ENCODE peak calls at places on chromosomes 5 and 9, in five cellular contexts. O, J, P, Z and U are unnamed samples.

GRCh38 chr9:133153227-133154096 is 10.3 kb downstream of the GBGT1 start:
- DNase-seq in Z (no peak), J (no peak), P (no peak), O (no peak), U (no peak)

GRCh38 chr5:1001406-1002270 is 7.0 kb upstream of the NKD2 start:
- DNase-seq in P (no peak), O (no peak), Z (no peak), J (no peak), U (no peak)

GRCh38 chr9:109342878-109343277 is 22.0 kb upstream of the EPB41L4B start:
- DNase-seq in O (no peak), P (no peak), J (no peak), Z (no peak), U (no peak)

GRCh38 chr5:141686648-141687416 is 4.8 kb upstream of the ARAP3 start:
- DNase-seq in O (no peak), J (peak; percentile 13), P (no peak), Z (no peak), U (no peak)

GRCh38 chr5:147673276-147673675 is 109.3 kb downstream of the JAKMIP2 start:
- DNase-seq in P (no peak), J (no peak), Z (no peak), O (no peak), U (no peak)

GRCh38 chr9:35966433-35966832 is 8.5 kb upstream of the OR2S2 start:
- DNase-seq in J (no peak), O (no peak), P (no peak), Z (no peak), U (no peak)

GRCh38 chr9:117400131-117400530 is 14.7 kb downstream of the ASTN2 start:
- DNase-seq in J (peak; percentile 59), O (no peak), P (no peak), Z (no peak), U (no peak)

GRCh38 chr5:135028791-135029467 is 5.1 kb downstream of the PITX1 start:
- DNase-seq in O (no peak), Z (no peak), J (peak; percentile 68), P (no peak), U (no peak)

GRCh38 chr5:61464512-61464911 is 132.5 kb downstream of the ZSWIM6 start:
- DNase-seq in P (no peak), Z (no peak), J (no peak), O (no peak), U (no peak)

GRCh38 chr9:123074627-123075026 is 41.2 kb downstream of the GPR21 start:
- DNase-seq in O (no peak), Z (no peak), P (no peak), J (no peak), U (no peak)

GRCh38 chr5:11683666-11684065 is 220.6 kb downstream of the CTNND2 start:
- DNase-seq in O (no peak), P (no peak), J (no peak), Z (no peak), U (no peak)

GRCh38 chr9:23153058-23153457 is 673.0 kb downstream of the ELAVL2 start:
- DNase-seq in P (no peak), O (no peak), J (no peak), Z (no peak), U (no peak)

GRCh38 chr9:116365056-116365471 is 211.5 kb downstream of the PAPPA start:
- DNase-seq in P (peak; percentile 72), J (no peak), O (no peak), Z (peak; percentile 17), U (no peak)

GRCh38 chr5:169071-169727 is 22.1 kb upstream of the LRRC14B start:
- DNase-seq in Z (no peak), P (peak; percentile 90), J (no peak), O (no peak), U (no peak)

GRCh38 chr9:86099695-86100364 is 472 bp upstream of the GOLM1 start:
- DNase-seq in P (peak; percentile 73), O (peak; percentile 17), Z (no peak), J (peak; percentile 56), U (no peak)

GRCh38 chr5:64979518-64979917 is 210.8 kb downstream of the CWC27 start:
- DNase-seq in P (no peak), O (no peak), Z (no peak), J (no peak), U (no peak)

GRCh38 chr5:137192293-137192743 is 306.8 kb downstream of the SPOCK1 start:
- DNase-seq in J (no peak), O (no peak), Z (no peak), P (peak; percentile 69), U (no peak)

GRCh38 chr5:75630875-75631274 is 19.6 kb downstream of the ANKDD1B start:
- DNase-seq in P (no peak), J (no peak), O (no peak), Z (no peak), U (no peak)

GRCh38 chr5:79173626-79174025 is 62.0 kb downstream of the BHMT start:
- DNase-seq in O (no peak), P (no peak), J (no peak), Z (no peak), U (no peak)

GRCh38 chr9:33341182-33341581 is 50.9 kb downstream of the NFX1 start:
- DNase-seq in J (no peak), Z (no peak), P (no peak), O (no peak), U (no peak)

GRCh38 chr5:107296572-107296971 is 374.2 kb downstream of the EFNA5 start:
- DNase-seq in J (no peak), O (no peak), P (no peak), Z (no peak), U (no peak)

GRCh38 chr5:157342822-157343402 is 77.0 kb downstream of the CYFIP2 start:
- DNase-seq in O (no peak), Z (no peak), P (peak; percentile 54), J (peak; percentile 56), U (no peak)

GRCh38 chr9:99181621-99182020 is 40.1 kb downstream of the ALG2 start:
- DNase-seq in Z (no peak), J (no peak), P (peak; percentile 57), O (no peak), U (no peak)

GRCh38 chr9:98732801-98733200 is 24.1 kb upstream of the GABBR2 start:
- DNase-seq in Z (no peak), O (no peak), J (no peak), P (no peak), U (no peak)

GRCh38 chr5:132176987-132177386 is 50.7 kb downstream of the P4HA2 start:
- DNase-seq in O (no peak), Z (no peak), P (peak; percentile 34), J (no peak), U (no peak)

GRCh38 chr9:19404278-19405075 is 4.3 kb upstream of the ACER2 start:
- DNase-seq in Z (no peak), O (no peak), P (no peak), J (no peak), U (no peak)

GRCh38 chr5:141040093-141040762 is 10.9 kb upstream of the PCDHB1 start:
- DNase-seq in O (peak; percentile 74), Z (no peak), J (peak; percentile 83), P (peak; percentile 45), U (peak; percentile 26)

GRCh38 chr5:74294231-74294705 is 346.3 kb downstream of the ENC1 start:
- DNase-seq in P (peak; percentile 50), Z (no peak), O (no peak), J (no peak), U (no peak)

GRCh38 chr9:69036319-69036718 is 767 bp downstream of the FXN start:
- DNase-seq in J (peak; percentile 18), P (peak; percentile 45), O (no peak), Z (no peak), U (no peak)

GRCh38 chr5:169100735-169101075 is 200.2 kb downstream of the SLIT3 start:
- DNase-seq in O (no peak), Z (peak; percentile 51), P (peak; percentile 38), J (peak; percentile 23), U (no peak)

GRCh38 chr5:151741678-151742423 is 16.6 kb downstream of the ATOX1 start:
- DNase-seq in J (no peak), Z (no peak), P (peak; percentile 94), O (no peak), U (no peak)

GRCh38 chr5:174424219-174425053 is 299.9 kb upstream of the MSX2 start:
- DNase-seq in Z (no peak), J (no peak), O (no peak), P (no peak), U (no peak)

GRCh38 chr9:129383415-129384088 is 205.5 kb upstream of the IER5L start:
- DNase-seq in J (peak; percentile 71), Z (no peak), P (peak; percentile 66), O (peak; percentile 38), U (no peak)

GRCh38 chr5:180043381-180043780 is 28.2 kb downstream of the RNF130 start:
- DNase-seq in J (no peak), Z (no peak), P (no peak), O (no peak), U (no peak)

GRCh38 chr9:99966720-99967119 is 60.3 kb downstream of the STX17 start:
- DNase-seq in O (no peak), Z (no peak), P (peak; percentile 33), J (peak; percentile 51), U (peak; percentile 72)

DNA sequence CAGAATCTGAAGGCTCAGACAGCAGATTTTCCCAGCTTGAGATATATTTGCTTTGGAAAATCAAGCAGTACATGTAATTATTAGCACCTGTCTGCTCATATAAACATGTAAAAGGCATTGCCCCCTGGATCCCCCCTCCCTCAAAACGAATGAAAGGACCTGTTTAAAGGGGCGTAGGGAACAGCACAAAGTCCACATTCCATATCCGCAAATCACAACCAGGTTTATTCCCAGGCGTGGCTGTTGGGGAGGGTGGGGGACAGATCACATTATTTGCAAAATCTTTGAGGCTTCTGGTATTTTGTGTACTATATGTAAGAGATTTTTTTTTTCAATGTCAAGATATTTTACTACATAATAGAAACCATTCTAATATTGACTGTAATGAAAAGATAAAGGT is 8.7 kb upstream of the MRPS2 start:
- DNase-seq in J (no peak), Z (no peak), O (no peak), P (no peak), U (no peak)
- H3K4me3 ChIP-seq in J (no peak overlapping the region), Z (no peak overlapping the region), O (no peak overlapping the region), P (no peak overlapping the region), U (peak overlapping the region; percentile 22)

GRCh38 chr5:145157841-145158240 is 677.3 kb downstream of the PRELID2 start:
- DNase-seq in O (no peak), Z (peak; percentile 5), P (peak; percentile 30), J (no peak), U (no peak)

GRCh38 chr5:145162641-145163040 is 672.5 kb downstream of the PRELID2 start:
- DNase-seq in Z (no peak), J (no peak), P (no peak), O (no peak), U (peak; percentile 13)

GRCh38 chr5:145160679-145161078 is 674.5 kb downstream of the PRELID2 start:
- DNase-seq in P (no peak), Z (no peak), O (no peak), J (no peak), U (no peak)

GRCh38 chr5:145161384-145161783 is 673.8 kb downstream of the PRELID2 start:
- DNase-seq in P (no peak), Z (no peak), O (peak; percentile 51), J (peak; percentile 87), U (no peak)

GRCh38 chr5:145158654-145159199 is 676.4 kb downstream of the PRELID2 start:
- DNase-seq in Z (no peak), J (peak; percentile 44), P (peak; percentile 1), O (no peak), U (no peak)
- H3K4me3 ChIP-seq in Z (no peak overlapping the region), J (no peak overlapping the region), P (no peak overlapping the region), O (no peak overlapping the region), U (no peak overlapping the region)

GRCh38 chr9:77152289-77152688 is 25.0 kb upstream of the VPS13A start:
- DNase-seq in O (no peak), J (no peak), P (no peak), Z (no peak), U (no peak)
- H3K4me3 ChIP-seq in O (no peak overlapping the region), J (no peak overlapping the region), P (no peak overlapping the region), Z (no peak overlapping the region), U (no peak overlapping the region)

GRCh38 chr5:55600086-55600485 is 65.3 kb upstream of the PLPP1 start:
- DNase-seq in O (no peak), J (no peak), P (no peak), Z (no peak), U (no peak)
- H3K4me3 ChIP-seq in O (no peak overlapping the region), J (no peak overlapping the region), P (no peak overlapping the region), Z (no peak overlapping the region), U (no peak overlapping the region)